ENCODE peak calls at places on chromosome 20, in eight cellular contexts. F, K, C, X, D, H, O and J are unnamed samples. For H3K36me3, the result is how much of the 10 kb centered on the place peaks cover.

GRCh38 chr20:56909918-56910714 is 281.0 kb downstream of the TFAP2C start:
- DNase-seq in F (no peak), H (peak), O (no peak), X (no peak), K (no peak), C (no peak), D (peak), J (no peak)

GRCh38 chr20:11496382-11496781 is 421.3 kb upstream of the BTBD3 start:
- DNase-seq in D (no peak), H (no peak), C (no peak), F (no peak), O (peak), X (no peak), K (no peak), J (no peak)

GRCh38 chr20:62824476-62825287 is 7.8 kb downstream of the COL9A3 start:
- DNase-seq in F (peak), H (no peak), C (peak), K (peak), D (peak), O (no peak), X (no peak), J (peak)

GRCh38 chr20:62133864-62134263 is 9.3 kb downstream of the PSMA7 start:
- DNase-seq in F (no peak), D (no peak), C (no peak), X (no peak), K (no peak), H (no peak), O (no peak), J (peak)

GRCh38 chr20:53967527-53967926 is 102.9 kb downstream of the BCAS1 start:
- DNase-seq in H (no peak), O (no peak), X (no peak), D (no peak), K (no peak), C (no peak), F (no peak), J (no peak)

GRCh38 chr20:44126445-44126844 is 60.5 kb downstream of the JPH2 start:
- DNase-seq in F (no peak), D (no peak), C (no peak), H (no peak), X (no peak), K (no peak), O (no peak), J (no peak)

GRCh38 chr20:63133481-63134091 is 82.3 kb downstream of the YTHDF1 start:
- DNase-seq in X (no peak), C (no peak), O (no peak), K (no peak), F (no peak), D (no peak), H (no peak), J (no peak)

GRCh38 chr20:31869942-31870702 is at the start of the genes DUSP15 and TTLL9:
- DNase-seq in D (peak), O (no peak), K (no peak), C (peak), H (no peak), X (no peak), F (no peak), J (no peak)

GRCh38 chr20:10171864-10172751 is 46.5 kb upstream of the SNAP25 start:
- DNase-seq in D (peak), C (peak), H (peak), O (peak), X (no peak), K (peak), F (peak), J (no peak)

GRCh38 chr20:7199867-7200266 is 432.4 kb downstream of the BMP2 start:
- DNase-seq in C (no peak), F (no peak), X (no peak), D (no peak), O (no peak), H (no peak), K (no peak), J (no peak)

GRCh38 chr20:272718-273117 is 15.2 kb downstream of the DEFB132 start:
- DNase-seq in K (no peak), F (peak), D (no peak), O (no peak), X (no peak), H (no peak), C (no peak), J (no peak)

GRCh38 chr20:40291483-40291882 is 397.6 kb downstream of the MAFB start:
- DNase-seq in H (no peak), X (no peak), O (no peak), C (no peak), F (no peak), K (no peak), D (no peak), J (no peak)

GRCh38 chr20:42378826-42379225 is 760.6 kb upstream of the CHD6 start:
- DNase-seq in O (no peak), K (no peak), X (no peak), H (no peak), F (no peak), C (no peak), D (no peak), J (no peak)

GRCh38 chr20:23143098-23143497 is 57.0 kb upstream of the CD93 start:
- DNase-seq in K (no peak), D (no peak), H (no peak), C (no peak), F (peak), O (peak), X (no peak), J (no peak)

GRCh38 chr20:57097245-57097935 is 169.1 kb downstream of the BMP7 start:
- DNase-seq in D (no peak), K (no peak), C (no peak), H (no peak), O (no peak), F (no peak), X (no peak), J (no peak)

GRCh38 chr20:37680420-37680819 is 13.4 kb upstream of the CTNNBL1 start:
- DNase-seq in F (peak), O (no peak), K (no peak), X (no peak), D (no peak), C (no peak), H (no peak), J (no peak)

DNA sequence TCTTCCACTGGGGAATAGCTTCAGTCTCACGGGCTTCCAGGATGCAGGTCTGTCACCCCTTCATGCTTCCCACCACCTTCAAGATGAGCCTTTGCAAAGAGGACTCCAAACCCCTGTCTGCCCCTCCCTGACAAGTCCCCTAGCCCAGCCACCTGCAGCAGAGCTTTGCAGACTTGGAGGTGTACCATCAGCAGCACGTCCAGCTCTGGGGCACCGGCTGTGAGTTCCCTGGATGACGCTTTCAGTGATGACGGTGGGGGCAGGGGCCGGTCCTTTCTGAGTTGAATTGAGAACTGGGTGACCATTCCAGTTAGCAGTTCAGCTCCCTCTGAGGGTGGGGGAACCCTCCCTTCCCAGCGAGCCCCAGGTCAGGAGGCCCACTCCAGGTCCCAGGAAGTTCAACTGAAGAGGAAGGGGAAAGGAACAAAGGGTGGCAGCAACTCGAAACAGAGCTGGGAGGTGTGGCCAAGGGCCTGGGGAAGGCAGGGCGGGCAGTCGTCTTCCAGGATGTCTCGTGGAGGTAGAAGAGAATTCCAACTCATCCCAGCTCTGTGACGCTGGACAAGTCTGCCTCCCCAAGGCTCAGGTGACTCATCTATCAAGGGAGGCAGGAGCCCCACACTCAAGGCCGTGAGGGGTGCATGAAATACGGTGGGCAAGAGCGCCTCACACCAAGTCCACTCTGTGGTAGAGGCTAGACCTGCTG is 86.0 kb downstream of the PTPN1 start:
- DNase-seq in K (no peak), X (no peak), C (no peak), F (no peak), H (no peak), D (peak), O (peak), J (no peak)
- H3K4me3 ChIP-seq in K (no peak), X (no peak), C (no peak), F (no peak), H (no peak), D (no peak), O (no peak), J (no peak)

GRCh38 chr20:46816097-46816496 is 78.5 kb upstream of the EYA2 start:
- DNase-seq in F (no peak), D (no peak), K (no peak), X (no peak), O (no peak), C (no peak), H (no peak), J (no peak)
- H3K36me3 ChIP-seq in F (under half), D (under half), K (under half), X (under half), O (under half), C (under half), H (under half), J (under half)

GRCh38 chr20:33686008-33686983 is at the start of gene E2F1:
- DNase-seq in K (peak), H (peak), O (peak), F (peak), D (peak), X (peak), C (peak), J (peak)
- H3K27ac ChIP-seq in K (peak), H (no peak), O (peak), F (peak), D (no peak), X (peak), C (no peak), J (peak)

GRCh38 chr20:5612476-5613291 is 137.5 kb upstream of the SHLD1 start:
- DNase-seq in H (no peak), K (no peak), D (no peak), F (peak), O (peak), X (no peak), C (no peak), J (no peak)

GRCh38 chr20:5602346-5602745 is 147.9 kb upstream of the SHLD1 start:
- DNase-seq in D (no peak), X (no peak), F (no peak), H (no peak), O (peak), K (no peak), C (no peak), J (no peak)

GRCh38 chr20:5608448-5609161 is 141.6 kb upstream of the SHLD1 start:
- DNase-seq in D (no peak), X (no peak), H (no peak), F (peak), O (peak), K (no peak), C (no peak), J (no peak)

GRCh38 chr20:5606347-5606746 is 143.9 kb upstream of the SHLD1 start:
- DNase-seq in C (no peak), F (no peak), O (no peak), H (no peak), D (no peak), K (no peak), X (no peak), J (no peak)

DNA sequence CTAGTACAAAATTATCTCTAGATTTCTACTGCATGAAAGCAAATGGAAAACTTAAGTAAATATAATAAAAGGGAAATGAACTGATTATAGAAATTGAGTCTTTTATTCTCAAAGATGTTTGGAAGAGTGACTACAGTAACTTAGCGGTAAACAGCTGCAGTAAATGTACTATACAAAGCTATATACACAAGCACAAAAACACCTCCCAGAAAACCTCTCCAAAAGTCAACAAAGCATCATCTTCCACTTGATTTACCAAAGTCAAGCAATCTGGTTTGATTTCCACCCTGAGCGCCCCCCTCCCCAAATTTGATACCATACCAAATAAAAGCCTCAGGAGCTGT is 142.1 kb upstream of the SHLD1 start:
- DNase-seq in F (no peak), K (no peak), D (no peak), C (peak), O (no peak), H (no peak), X (no peak), J (no peak)
- H3K4me3 ChIP-seq in F (peak), K (peak), D (no peak), C (peak), O (peak), H (no peak), X (no peak), J (peak)

GRCh38 chr20:48944663-48945297 is 23.3 kb downstream of the ARFGEF2 start:
- DNase-seq in O (no peak), X (no peak), D (no peak), F (no peak), K (no peak), C (no peak), H (no peak), J (no peak)
- H3K36me3 ChIP-seq in O (under half), X (under half), D (under half), F (under half), K (under half), C (under half), H (under half), J (half or more)